ENCODE peak calls at places on chromosomes 7 and 10, in six cellular contexts. One of them, this sample, is unnamed.

GRCh38 chr7:65250697-65251395 is 122.8 kb upstream of the ZNF92 start:
- DNase-seq in H1: peak
- DNase-seq in NB4: no peak
- DNase-seq in fibroblast of lung: no peak
- DNase-seq in endothelial cell of umbilical vein: no peak
- DNase-seq in heart left ventricle: no peak
- DNase-seq in this sample: no peak

GRCh38 chr7:13949939-13950338 is 39.5 kb downstream of the ETV1 start:
- DNase-seq in endothelial cell of umbilical vein: no peak
- DNase-seq in NB4: no peak
- DNase-seq in fibroblast of lung: no peak
- DNase-seq in heart left ventricle: no peak
- DNase-seq in H1: no peak
- DNase-seq in this sample: no peak

GRCh38 chr10:130763491-130763890 is 548.0 kb downstream of the TCERG1L start:
- DNase-seq in heart left ventricle: no peak
- DNase-seq in endothelial cell of umbilical vein: no peak
- DNase-seq in H1: no peak
- DNase-seq in NB4: peak
- DNase-seq in fibroblast of lung: no peak
- DNase-seq in this sample: no peak

GRCh38 chr10:132094581-132095234 is 29.0 kb downstream of the JAKMIP3 start:
- DNase-seq in fibroblast of lung: no peak
- DNase-seq in NB4: no peak
- DNase-seq in H1: no peak
- DNase-seq in heart left ventricle: no peak
- DNase-seq in endothelial cell of umbilical vein: no peak
- DNase-seq in this sample: no peak

GRCh38 chr7:101947899-101948298 is 130.5 kb downstream of the CUX1 start:
- DNase-seq in NB4: no peak
- DNase-seq in H1: no peak
- DNase-seq in fibroblast of lung: peak
- DNase-seq in endothelial cell of umbilical vein: peak
- DNase-seq in heart left ventricle: peak
- DNase-seq in this sample: no peak

GRCh38 chr10:75294518-75294865 is 58.7 kb upstream of the COMTD1 start:
- DNase-seq in fibroblast of lung: no peak
- DNase-seq in H1: peak
- DNase-seq in endothelial cell of umbilical vein: peak
- DNase-seq in NB4: no peak
- DNase-seq in heart left ventricle: peak
- DNase-seq in this sample: no peak

GRCh38 chr10:109480836-109481235 is 442.5 kb downstream of the XPNPEP1 start:
- DNase-seq in fibroblast of lung: no peak
- DNase-seq in endothelial cell of umbilical vein: no peak
- DNase-seq in NB4: no peak
- DNase-seq in heart left ventricle: no peak
- DNase-seq in H1: no peak
- DNase-seq in this sample: no peak

GRCh38 chr7:7821517-7821916 is 103.1 kb upstream of the RPA3 start:
- DNase-seq in fibroblast of lung: no peak
- DNase-seq in heart left ventricle: no peak
- DNase-seq in NB4: no peak
- DNase-seq in H1: no peak
- DNase-seq in endothelial cell of umbilical vein: no peak
- DNase-seq in this sample: no peak

GRCh38 chr7:85851571-85852193 is 664.8 kb upstream of the SEMA3D start:
- DNase-seq in H1: no peak
- DNase-seq in NB4: peak
- DNase-seq in fibroblast of lung: peak
- DNase-seq in heart left ventricle: no peak
- DNase-seq in endothelial cell of umbilical vein: peak
- DNase-seq in this sample: no peak

GRCh38 chr10:4144802-4145201 is 359.8 kb upstream of the KLF6 start:
- DNase-seq in fibroblast of lung: peak
- DNase-seq in NB4: no peak
- DNase-seq in endothelial cell of umbilical vein: no peak
- DNase-seq in heart left ventricle: no peak
- DNase-seq in H1: no peak
- DNase-seq in this sample: no peak

DNA sequence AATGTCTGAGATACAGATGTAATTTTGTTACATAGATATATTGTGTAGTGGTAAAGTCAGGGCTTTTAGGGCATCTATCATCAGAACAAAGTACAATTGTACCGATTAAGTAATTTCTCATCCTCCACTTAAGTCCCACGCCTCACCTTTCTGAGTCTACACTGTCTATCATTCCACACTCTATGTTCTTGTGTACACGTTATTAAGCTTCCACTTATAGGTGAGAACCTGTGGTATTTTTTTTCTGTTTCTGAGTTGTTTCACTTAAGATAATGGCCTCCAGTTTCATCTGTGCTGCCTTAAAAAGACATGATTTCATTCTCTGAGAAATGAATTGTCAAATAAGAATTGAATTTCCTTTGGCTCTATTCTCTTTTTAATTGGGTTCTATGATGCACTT is 15.5 kb upstream of the OSBPL3 start:
- DNase-seq in endothelial cell of umbilical vein: no peak
- DNase-seq in NB4: no peak
- DNase-seq in heart left ventricle: no peak
- DNase-seq in fibroblast of lung: no peak
- DNase-seq in H1: no peak
- DNase-seq in this sample: no peak
- H3K4me3 ChIP-seq in endothelial cell of umbilical vein: no peak
- H3K4me3 ChIP-seq in NB4: no peak
- H3K4me3 ChIP-seq in heart left ventricle: no peak
- H3K4me3 ChIP-seq in fibroblast of lung: no peak
- H3K4me3 ChIP-seq in H1: no peak
- H3K4me3 ChIP-seq in this sample: no peak

DNA sequence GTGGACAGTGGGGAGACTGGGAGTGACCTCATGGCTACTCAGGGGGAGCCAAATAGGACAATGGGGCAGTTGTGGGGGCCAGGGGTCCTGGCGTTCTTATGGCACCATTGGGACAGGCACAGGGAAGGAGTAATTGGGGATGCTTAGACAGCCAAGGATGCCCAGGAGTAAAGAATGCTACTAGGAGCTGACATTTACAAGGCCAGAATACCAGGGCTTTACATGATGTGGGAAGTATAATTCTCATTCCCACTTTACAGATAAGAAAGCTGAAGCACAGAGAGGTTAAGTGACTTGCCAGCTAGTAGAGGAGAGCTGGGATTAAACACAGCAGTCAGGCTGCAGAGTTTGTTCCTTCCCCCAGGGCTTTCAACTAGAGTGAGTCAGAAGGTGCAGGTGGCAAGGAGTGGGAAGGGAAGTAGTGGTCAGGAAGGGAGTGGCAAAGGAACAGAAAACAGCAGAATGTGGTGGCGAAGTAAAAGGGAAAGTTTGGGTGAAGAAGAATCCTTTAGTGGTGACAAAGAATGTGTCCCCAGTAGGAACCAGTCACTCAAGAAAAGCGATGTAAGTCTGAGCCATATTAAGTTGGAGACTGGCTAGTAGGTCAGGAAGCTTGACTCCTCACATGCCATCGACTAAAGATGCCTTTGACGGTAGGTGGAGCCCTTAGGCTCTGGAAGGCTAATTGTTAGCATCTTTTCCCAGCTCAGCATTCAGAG is 32.8 kb downstream of the CPVL start:
- DNase-seq in NB4: peak
- DNase-seq in H1: no peak
- DNase-seq in heart left ventricle: no peak
- DNase-seq in fibroblast of lung: peak
- DNase-seq in endothelial cell of umbilical vein: peak
- DNase-seq in this sample: no peak
- TF ChIP-seq CTCF in NB4: peak
- TF ChIP-seq CTCF in H1: peak
- TF ChIP-seq CTCF in heart left ventricle: peak
- TF ChIP-seq CTCF in fibroblast of lung: peak
- TF ChIP-seq CTCF in endothelial cell of umbilical vein: peak
- TF ChIP-seq CTCF in this sample: peak

GRCh38 chr7:27159278-27160146 is 3.0 kb upstream of the HOXA7 start:
- DNase-seq in fibroblast of lung: no peak
- DNase-seq in H1: peak
- DNase-seq in endothelial cell of umbilical vein: peak
- DNase-seq in heart left ventricle: no peak
- DNase-seq in NB4: no peak
- DNase-seq in this sample: no peak
- H3K4me3 ChIP-seq in fibroblast of lung: no peak
- H3K4me3 ChIP-seq in H1: no peak
- H3K4me3 ChIP-seq in endothelial cell of umbilical vein: no peak
- H3K4me3 ChIP-seq in heart left ventricle: no peak
- H3K4me3 ChIP-seq in NB4: no peak
- H3K4me3 ChIP-seq in this sample: no peak

GRCh38 chr10:94075521-94075920 is 81.8 kb downstream of the PLCE1 start:
- DNase-seq in NB4: no peak
- DNase-seq in endothelial cell of umbilical vein: no peak
- DNase-seq in fibroblast of lung: peak
- DNase-seq in H1: no peak
- DNase-seq in heart left ventricle: no peak
- DNase-seq in this sample: no peak

GRCh38 chr10:94080108-94080507 is 86.4 kb downstream of the PLCE1 start:
- DNase-seq in H1: no peak
- DNase-seq in heart left ventricle: no peak
- DNase-seq in endothelial cell of umbilical vein: no peak
- DNase-seq in fibroblast of lung: no peak
- DNase-seq in NB4: no peak
- DNase-seq in this sample: no peak

GRCh38 chr10:94077042-94077441 is 83.3 kb downstream of the PLCE1 start:
- DNase-seq in endothelial cell of umbilical vein: no peak
- DNase-seq in NB4: no peak
- DNase-seq in H1: no peak
- DNase-seq in heart left ventricle: no peak
- DNase-seq in fibroblast of lung: no peak
- DNase-seq in this sample: no peak

GRCh38 chr10:94074462-94074861 is 80.7 kb downstream of the PLCE1 start:
- DNase-seq in endothelial cell of umbilical vein: no peak
- DNase-seq in heart left ventricle: no peak
- DNase-seq in NB4: no peak
- DNase-seq in H1: no peak
- DNase-seq in fibroblast of lung: no peak
- DNase-seq in this sample: no peak

GRCh38 chr10:94076325-94076841 is 82.7 kb downstream of the PLCE1 start:
- DNase-seq in H1: no peak
- DNase-seq in fibroblast of lung: peak
- DNase-seq in NB4: no peak
- DNase-seq in heart left ventricle: no peak
- DNase-seq in endothelial cell of umbilical vein: no peak
- DNase-seq in this sample: no peak
- TF ChIP-seq CTCF in H1: no peak
- TF ChIP-seq CTCF in fibroblast of lung: peak
- TF ChIP-seq CTCF in NB4: no peak
- TF ChIP-seq CTCF in heart left ventricle: peak
- TF ChIP-seq CTCF in endothelial cell of umbilical vein: no peak
- TF ChIP-seq CTCF in this sample: peak

DNA sequence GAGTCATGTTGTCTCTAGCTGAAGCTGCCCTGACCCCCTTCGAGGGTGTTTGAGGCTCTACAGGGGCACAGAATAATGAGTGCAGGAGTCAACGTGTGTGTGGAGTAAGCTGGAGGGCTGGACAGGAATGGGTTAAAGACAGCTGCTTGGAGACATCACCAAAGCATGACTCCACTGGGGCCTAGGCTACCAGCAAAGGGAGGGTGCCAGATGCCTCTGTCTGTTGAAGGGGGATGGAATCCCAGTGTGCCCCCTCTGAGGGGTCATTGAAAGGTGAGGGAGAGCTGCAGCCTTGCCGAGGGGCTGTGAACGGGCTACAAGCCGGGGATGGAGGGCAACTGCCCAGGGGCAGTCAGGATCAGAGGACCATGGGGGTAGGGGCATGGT is 51.7 kb upstream of the PODXL start:
- DNase-seq in endothelial cell of umbilical vein: no peak
- DNase-seq in H1: no peak
- DNase-seq in NB4: no peak
- DNase-seq in heart left ventricle: no peak
- DNase-seq in fibroblast of lung: no peak
- DNase-seq in this sample: no peak
- H3K4me3 ChIP-seq in endothelial cell of umbilical vein: no peak
- H3K4me3 ChIP-seq in H1: no peak
- H3K4me3 ChIP-seq in NB4: no peak
- H3K4me3 ChIP-seq in heart left ventricle: no peak
- H3K4me3 ChIP-seq in fibroblast of lung: no peak
- H3K4me3 ChIP-seq in this sample: no peak

DNA sequence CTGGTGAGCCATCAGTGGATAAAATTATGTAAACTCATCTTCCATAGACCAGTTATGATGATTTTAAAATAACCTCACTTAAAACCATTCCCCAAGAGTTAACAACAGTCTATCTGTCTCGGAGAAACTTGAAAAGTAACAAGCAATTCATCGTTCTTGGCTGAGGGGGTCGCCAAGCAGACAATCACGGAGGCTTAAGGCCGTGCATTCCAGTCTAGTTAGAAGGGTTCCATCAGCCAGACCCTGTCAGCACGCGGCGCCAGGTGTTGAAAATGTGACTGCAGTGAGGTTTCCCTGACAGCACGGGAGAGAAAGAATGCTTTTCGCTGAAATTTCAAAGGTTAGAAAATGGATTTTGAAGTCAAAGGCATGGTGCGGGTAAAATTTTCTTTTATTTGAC is 1025.0 kb upstream of the CELF2 start:
- DNase-seq in NB4: no peak
- DNase-seq in H1: no peak
- DNase-seq in heart left ventricle: peak
- DNase-seq in fibroblast of lung: no peak
- DNase-seq in endothelial cell of umbilical vein: no peak
- DNase-seq in this sample: no peak
- TF ChIP-seq CTCF in NB4: no peak
- TF ChIP-seq CTCF in H1: peak
- TF ChIP-seq CTCF in heart left ventricle: no peak
- TF ChIP-seq CTCF in fibroblast of lung: no peak
- TF ChIP-seq CTCF in endothelial cell of umbilical vein: no peak
- TF ChIP-seq CTCF in this sample: no peak

GRCh38 chr10:71371750-71372166 is 25.0 kb upstream of the CDH23 start:
- DNase-seq in H1: no peak
- DNase-seq in NB4: peak
- DNase-seq in heart left ventricle: no peak
- DNase-seq in endothelial cell of umbilical vein: no peak
- DNase-seq in fibroblast of lung: no peak
- DNase-seq in this sample: no peak

GRCh38 chr10:71367279-71367678 is 29.4 kb upstream of the CDH23 start:
- DNase-seq in H1: no peak
- DNase-seq in heart left ventricle: no peak
- DNase-seq in NB4: peak
- DNase-seq in fibroblast of lung: no peak
- DNase-seq in endothelial cell of umbilical vein: peak
- DNase-seq in this sample: no peak

GRCh38 chr10:71370031-71370430 is 26.7 kb upstream of the CDH23 start:
- DNase-seq in heart left ventricle: no peak
- DNase-seq in NB4: no peak
- DNase-seq in endothelial cell of umbilical vein: no peak
- DNase-seq in H1: no peak
- DNase-seq in fibroblast of lung: no peak
- DNase-seq in this sample: no peak

GRCh38 chr10:71368639-71369038 is 28.1 kb upstream of the CDH23 start:
- DNase-seq in NB4: no peak
- DNase-seq in fibroblast of lung: no peak
- DNase-seq in endothelial cell of umbilical vein: no peak
- DNase-seq in heart left ventricle: no peak
- DNase-seq in H1: no peak
- DNase-seq in this sample: no peak

DNA sequence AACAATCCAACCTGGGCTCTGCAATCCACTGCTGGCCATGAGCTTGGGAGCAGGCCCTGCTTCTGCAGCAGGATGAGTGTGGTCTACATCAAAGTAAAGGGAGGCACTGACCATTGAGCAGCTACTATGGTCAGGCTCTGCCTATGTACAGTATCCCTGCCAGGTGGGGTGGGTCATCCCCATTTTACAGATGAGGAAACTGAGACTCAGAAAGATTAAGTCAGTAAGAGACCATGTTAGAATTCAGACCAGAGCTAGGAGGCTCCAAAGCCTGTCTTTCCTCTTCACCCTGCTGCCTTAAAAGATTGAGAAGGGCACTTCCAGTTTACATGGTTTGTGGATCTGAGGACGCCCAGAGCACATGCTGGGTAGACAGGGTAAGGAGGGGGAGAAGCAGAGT is 27.1 kb upstream of the CDH23 start:
- DNase-seq in heart left ventricle: no peak
- DNase-seq in H1: no peak
- DNase-seq in endothelial cell of umbilical vein: no peak
- DNase-seq in fibroblast of lung: no peak
- DNase-seq in NB4: no peak
- DNase-seq in this sample: no peak
- H3K4me3 ChIP-seq in heart left ventricle: no peak
- H3K4me3 ChIP-seq in H1: no peak
- H3K4me3 ChIP-seq in endothelial cell of umbilical vein: no peak
- H3K4me3 ChIP-seq in fibroblast of lung: no peak
- H3K4me3 ChIP-seq in NB4: no peak
- H3K4me3 ChIP-seq in this sample: no peak

This sample was measured in esophagus squamous epithelium.